ENCODE peak calls at places on chromosomes 4 and X, in five cellular contexts. E is tibial nerve, P is GM12878, X is mammary epithelial cell, V is glutamatergic neuron. O is an unnamed sample.

GRCh38 chr4:118350961-118351360 is 1.8 kb downstream of the PRSS12 start:
- DNase-seq in E (no peak), P (no peak), X (no peak), V (no peak), O (no peak)

GRCh38 chrX:14032383-14032782 is 2.7 kb upstream of the GEMIN8 start:
- DNase-seq in E (peak), P (no peak), X (peak), V (no peak), O (peak)

GRCh38 chrX:30219372-30219771 is 4.0 kb downstream of the MAGEB2 start:
- DNase-seq in E (no peak), P (no peak), X (no peak), V (no peak), O (no peak)

GRCh38 chrX:41722220-41722619 is 1.8 kb upstream of the GPR82 start:
- DNase-seq in E (no peak), P (no peak), X (no peak), V (no peak), O (no peak)

GRCh38 chr4:112522389-112522788 is 6.4 kb upstream of the NEUROG2 start:
- DNase-seq in E (no peak), P (no peak), X (no peak), V (no peak), O (no peak)

GRCh38 chr4:185833055-185833598 is 21.1 kb upstream of the SORBS2 start:
- DNase-seq in E (no peak), P (no peak), X (peak), V (no peak), O (no peak)

GRCh38 chr4:188439641-188440311 is 300.5 kb downstream of the TRIML1 start:
- DNase-seq in E (no peak), P (no peak), X (peak), V (no peak), O (no peak)

GRCh38 chrX:107742754-107743191 is 32.8 kb downstream of the TSC22D3 start:
- DNase-seq in E (no peak), P (no peak), X (no peak), V (no peak), O (no peak)

GRCh38 chr4:84691800-84692199 is 108.9 kb downstream of the CDS1 start:
- DNase-seq in E (no peak), P (no peak), X (no peak), V (no peak), O (no peak)

GRCh38 chrX:18410038-18410437 is 15.4 kb upstream of the CDKL5 start:
- DNase-seq in E (no peak), P (no peak), X (no peak), V (no peak), O (peak)

DNA sequence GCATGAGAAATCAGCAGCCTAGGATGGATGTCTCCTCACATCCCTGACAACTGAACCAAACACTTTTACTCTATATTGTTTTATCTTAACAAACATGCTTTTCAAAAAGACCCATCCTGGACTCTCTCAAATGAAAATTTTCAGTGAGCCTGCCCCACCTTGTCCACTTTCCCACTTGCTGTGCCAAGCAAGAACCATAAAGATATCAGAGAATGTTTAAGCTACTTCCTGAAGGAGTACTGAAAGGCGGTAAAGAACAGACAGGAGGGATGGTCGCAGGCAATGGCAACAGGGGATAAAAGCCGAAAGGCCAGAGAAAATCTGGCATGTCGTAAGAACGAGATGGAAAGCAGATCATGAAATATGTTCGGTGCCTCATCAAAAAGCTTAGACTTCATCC is 10.5 kb downstream of the APBB2 start:
- DNase-seq in E (no peak), P (no peak), X (no peak), V (no peak), O (no peak)
- TF ChIP-seq CTCF in E (no peak), P (no peak), X (no peak), V (no peak), O (no peak)

GRCh38 chr4:111450867-111451266 is 694.4 kb upstream of the FAM241A start:
- DNase-seq in E (no peak), P (no peak), X (no peak), V (no peak), O (peak)

GRCh38 chr4:111453216-111453615 is 692.0 kb upstream of the FAM241A start:
- DNase-seq in E (no peak), P (no peak), X (no peak), V (no peak), O (no peak)

GRCh38 chr4:111449657-111450056 is 695.6 kb upstream of the FAM241A start:
- DNase-seq in E (no peak), P (no peak), X (peak), V (no peak), O (no peak)

DNA sequence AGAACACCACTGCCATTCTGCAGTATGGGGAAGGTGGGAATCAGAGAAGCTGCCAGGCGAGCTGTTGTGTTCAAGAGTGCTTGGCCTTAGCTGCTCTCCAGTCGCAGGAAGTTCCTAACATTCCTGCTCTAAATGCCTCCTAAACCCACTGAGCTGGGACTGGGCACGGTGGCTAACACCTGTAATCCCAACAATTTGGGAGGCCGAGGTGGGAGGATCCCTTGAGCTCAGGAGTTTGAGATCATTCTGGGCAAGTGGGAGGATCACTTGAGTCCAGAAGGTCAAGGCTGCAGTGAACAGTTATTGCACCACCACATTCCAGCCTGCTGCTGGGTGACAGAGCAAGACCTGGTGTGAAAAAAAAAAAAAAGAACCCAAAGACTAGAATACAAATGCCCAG is 690.3 kb upstream of the FAM241A start:
- DNase-seq in E (no peak), P (no peak), X (no peak), V (no peak), O (no peak)
- TF ChIP-seq CTCF in E (no peak), P (no peak), X (no peak), V (no peak), O (no peak)

GRCh38 chr4:168063031-168063430 is 29.3 kb upstream of the ANXA10 start:
- DNase-seq in E (no peak), P (no peak), X (no peak), V (no peak), O (no peak)

GRCh38 chr4:168059251-168059650 is 33.1 kb upstream of the ANXA10 start:
- DNase-seq in E (no peak), P (no peak), X (peak), V (no peak), O (peak)

GRCh38 chr4:168051526-168051925 is 40.8 kb upstream of the ANXA10 start:
- DNase-seq in E (no peak), P (no peak), X (no peak), V (no peak), O (no peak)

DNA sequence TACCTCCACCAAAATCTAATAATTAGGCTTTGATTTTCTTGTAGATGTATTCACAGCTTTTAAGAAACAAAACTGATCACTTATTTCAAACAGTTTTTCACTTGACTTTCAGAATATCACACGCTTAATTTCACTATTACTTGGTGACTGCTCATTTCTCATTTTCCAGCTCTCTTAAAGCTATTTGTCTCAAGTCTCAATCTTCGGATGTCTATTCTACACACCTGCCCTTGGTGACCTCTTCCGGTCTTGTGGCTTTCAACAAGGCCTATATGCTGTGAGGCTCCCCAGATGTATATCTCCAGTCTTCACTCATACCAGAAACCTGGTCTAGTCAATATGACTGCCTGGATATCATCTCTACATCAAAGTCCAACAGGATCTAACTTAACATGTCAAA is 34.9 kb upstream of the ANXA10 start:
- DNase-seq in E (no peak), P (peak), X (no peak), V (no peak), O (no peak)
- TF ChIP-seq CTCF in E (no peak), P (no peak), X (no peak), V (no peak), O (no peak)

GRCh38 chr4:2915789-2916188 is 47.4 kb downstream of the NOP14 start:
- DNase-seq in E (no peak), P (no peak), X (no peak), V (no peak), O (no peak)

GRCh38 chr4:2913168-2913567 is 50.0 kb downstream of the NOP14 start:
- DNase-seq in E (no peak), P (no peak), X (no peak), V (no peak), O (no peak)

GRCh38 chr4:2911868-2912267 is 51.3 kb downstream of the NOP14 start:
- DNase-seq in E (no peak), P (no peak), X (no peak), V (no peak), O (no peak)

GRCh38 chr4:2910409-2910808 is 52.8 kb downstream of the NOP14 start:
- DNase-seq in E (no peak), P (no peak), X (no peak), V (no peak), O (no peak)

DNA sequence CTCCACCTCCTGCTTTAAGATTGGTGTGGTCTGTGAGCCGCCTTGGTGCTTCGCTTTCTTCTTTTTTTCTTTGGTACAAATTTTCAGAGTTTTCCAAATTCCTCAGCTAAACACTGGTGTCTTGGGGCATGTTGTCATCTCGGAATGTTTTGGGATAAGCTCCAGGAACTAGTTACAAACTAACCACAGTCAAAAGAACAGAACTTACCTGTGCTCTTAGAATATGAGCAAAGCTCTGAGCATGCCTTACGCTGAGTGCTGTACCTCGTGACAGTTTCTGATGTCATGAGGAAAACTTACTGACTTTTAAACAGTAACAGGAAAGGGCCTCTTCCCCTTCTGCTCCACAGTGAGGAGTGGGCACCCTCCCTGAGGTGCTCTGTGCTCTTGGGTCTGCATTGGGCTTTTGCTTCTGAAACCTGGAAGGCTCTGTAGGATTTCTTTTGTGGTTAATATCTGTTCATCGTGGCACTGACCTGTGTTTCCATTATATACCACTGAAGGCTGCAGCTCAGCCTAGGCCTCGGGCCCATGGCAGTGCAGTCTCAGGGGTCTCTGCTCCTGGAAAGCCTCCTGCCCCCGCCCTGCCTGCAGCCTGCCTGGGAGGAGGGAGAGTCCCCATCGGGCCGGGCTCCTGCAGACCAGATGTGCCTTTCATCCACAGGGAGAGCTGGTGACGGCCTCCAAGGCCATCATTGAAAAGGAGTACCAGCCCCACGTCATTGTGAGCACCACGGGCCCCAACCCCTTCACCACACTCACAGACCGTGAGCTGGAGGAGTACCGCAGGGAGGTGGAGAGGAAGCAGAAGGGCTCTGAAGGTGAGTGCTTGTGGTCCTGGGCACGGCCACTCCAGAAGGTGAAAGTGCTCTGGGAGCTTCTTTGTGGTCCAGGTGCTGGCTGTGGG is 48.7 kb downstream of the NOP14 start:
- DNase-seq in E (no peak), P (no peak), X (no peak), V (no peak), O (no peak)
- TF ChIP-seq CTCF in E (no peak), P (no peak), X (no peak), V (no peak), O (no peak)

GRCh38 chr4:127188847-127189246 is 443.9 kb upstream of the INTU start:
- DNase-seq in E (no peak), P (no peak), X (no peak), V (no peak), O (no peak)
- TF ChIP-seq CTCF in E (no peak), P (no peak), X (peak), V (no peak), O (no peak)

DNA sequence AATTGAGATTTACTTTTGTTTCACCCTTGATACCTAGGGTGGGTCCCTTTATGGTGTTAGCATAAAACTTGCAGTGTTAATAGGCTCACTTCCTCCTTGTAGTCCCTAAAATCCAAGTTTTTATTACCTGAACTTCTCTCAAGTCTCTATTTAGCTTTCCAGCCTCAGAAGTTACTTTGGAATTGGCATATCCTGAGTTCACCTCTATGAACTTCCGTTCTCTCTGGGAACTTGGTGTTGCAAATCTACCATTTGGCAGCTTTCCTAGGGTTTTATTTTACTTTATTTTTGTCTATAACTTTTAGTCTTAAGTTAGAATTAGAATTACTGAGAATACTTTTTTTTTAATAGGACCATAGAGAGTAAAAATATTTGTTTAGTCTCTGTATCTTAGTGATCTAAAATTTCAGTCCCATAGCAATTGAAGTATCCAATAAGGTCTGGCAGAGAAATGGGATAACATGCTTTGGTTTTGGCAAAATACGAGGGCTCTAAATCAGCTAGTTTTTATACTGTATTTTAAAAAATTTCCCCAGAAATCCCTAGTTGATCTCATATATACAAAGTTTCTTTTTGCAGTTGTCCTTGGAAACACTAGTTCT is 30.3 kb upstream of the NAF1 start:
- DNase-seq in E (no peak), P (no peak), X (no peak), V (no peak), O (no peak)
- TF ChIP-seq CTCF in E (no peak), P (no peak), X (no peak), V (no peak), O (no peak)

GRCh38 chrX:78687586-78687985 is 28.5 kb upstream of the RTL3 start:
- DNase-seq in E (no peak), P (peak), X (no peak), V (no peak), O (no peak)
- TF ChIP-seq CTCF in E (no peak), P (no peak), X (no peak), V (no peak), O (no peak)

DNA sequence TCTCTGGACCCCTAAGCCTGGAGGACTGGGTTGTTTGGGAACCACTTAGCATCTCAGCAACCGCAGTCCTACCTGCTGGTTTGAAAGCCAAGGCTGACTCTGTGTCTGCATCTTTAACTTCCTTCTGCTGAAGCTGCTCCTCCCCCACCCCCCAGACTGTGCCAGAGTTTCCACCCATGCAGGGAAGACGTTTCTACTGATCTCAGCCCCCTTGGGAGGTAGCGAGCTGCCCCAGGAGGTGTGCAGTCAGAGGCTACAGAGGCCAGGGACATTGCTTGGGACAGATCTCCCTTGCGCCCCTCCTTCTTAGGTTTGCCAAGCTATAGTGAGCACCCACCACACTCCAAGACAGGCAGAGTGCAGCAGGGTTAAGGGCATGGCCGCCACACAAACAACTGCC is 4.7 kb upstream of the FATE1 start:
- DNase-seq in E (no peak), P (no peak), X (no peak), V (no peak), O (no peak)
- TF ChIP-seq CTCF in E (no peak), P (no peak), X (no peak), V (no peak), O (no peak)

GRCh38 chr4:182809417-182810102 is 107.6 kb downstream of the DCTD start:
- DNase-seq in E (no peak), P (no peak), X (no peak), V (no peak), O (no peak)
- TF ChIP-seq CTCF in E (no peak), P (peak), X (no peak), V (no peak), O (no peak)